ENCODE peak calls at places on chromosome 1, in six cellular contexts. J is pancreas, M is fibroblast of pulmonary artery, Q is stomach, G is left lung, U is AG10803. F is an unnamed sample.
A peak's percentile ranks its signal among the peaks of the same experiment; 100 is the strongest.

GRCh38 chr1:88891318-88892145 is at the start of gene GTF2B:
- DNase-seq in J (peak; percentile 91), G (peak; percentile 91), M (peak; percentile 99), Q (peak; percentile 91), U (peak; percentile 96), F (peak; percentile 97)

GRCh38 chr1:8018492-8019228 is 7.4 kb downstream of the ERRFI1 start:
- DNase-seq in M (no peak), U (no peak), J (no peak), Q (no peak), G (no peak), F (no peak)

GRCh38 chr1:42950146-42950480 is 8.6 kb downstream of the SLC2A1 start:
- DNase-seq in J (no peak), U (peak; percentile 77), M (peak; percentile 35), Q (no peak), G (no peak), F (peak; percentile 66)

GRCh38 chr1:12604114-12604874 is 13.7 kb downstream of the DHRS3 start:
- DNase-seq in Q (peak; percentile 70), U (peak; percentile 97), G (no peak), M (peak; percentile 99), J (no peak), F (peak; percentile 99)

GRCh38 chr1:241424480-241424971 is 67.5 kb upstream of the RGS7 start:
- DNase-seq in J (no peak), G (peak; percentile 75), Q (peak; percentile 42), M (no peak), U (no peak), F (no peak)

GRCh38 chr1:90879281-90879680 is 142.6 kb downstream of the ZNF644 start:
- DNase-seq in U (peak; percentile 7), G (no peak), M (peak; percentile 13), Q (no peak), J (no peak), F (peak; percentile 5)

GRCh38 chr1:85224734-85225623 is 24.2 kb upstream of the SYDE2 start:
- DNase-seq in G (no peak), U (no peak), Q (peak; percentile 84), J (peak; percentile 92), M (no peak), F (no peak)

GRCh38 chr1:154611150-154611865 is 3.3 kb upstream of the ADAR start:
- DNase-seq in U (no peak), Q (no peak), G (no peak), J (no peak), M (peak; percentile 20), F (no peak)

GRCh38 chr1:205396972-205397616 is 24.8 kb downstream of the LEMD1 start:
- DNase-seq in G (no peak), Q (no peak), M (peak; percentile 72), J (no peak), U (no peak), F (peak; percentile 63)

GRCh38 chr1:83055391-83056170 is 943.4 kb downstream of the TTLL7 start:
- DNase-seq in M (no peak), J (no peak), U (no peak), Q (no peak), G (no peak), F (peak; percentile 54)

GRCh38 chr1:208455821-208456220 is 211.6 kb upstream of the PLXNA2 start:
- DNase-seq in G (no peak), Q (no peak), M (no peak), J (no peak), U (peak; percentile 25), F (no peak)

GRCh38 chr1:175576870-175577269 is 166.5 kb downstream of the TNR start:
- DNase-seq in M (no peak), G (no peak), Q (no peak), J (no peak), U (no peak), F (no peak)

GRCh38 chr1:238764779-238765178 is 621.6 kb upstream of the CHRM3 start:
- DNase-seq in U (no peak), J (no peak), G (no peak), Q (no peak), M (no peak), F (no peak)

GRCh38 chr1:154431586-154432373 is 26.6 kb downstream of the IL6R start:
- DNase-seq in M (peak; percentile 96), J (no peak), U (peak; percentile 97), Q (no peak), G (no peak), F (peak; percentile 98)

GRCh38 chr1:154221815-154222081 is 993 bp downstream of the UBAP2L start:
- DNase-seq in M (peak; percentile 82), U (peak; percentile 77), Q (no peak), J (no peak), G (no peak), F (peak; percentile 78)

GRCh38 chr1:153386500-153386901 is 4.4 kb downstream of the S100A8 start:
- DNase-seq in J (peak; percentile 28), M (no peak), U (no peak), G (no peak), Q (peak; percentile 29), F (no peak)

GRCh38 chr1:206469933-206470691 is at the start of gene IKBKE:
- DNase-seq in U (peak; percentile 62), Q (peak; percentile 67), M (peak; percentile 77), G (peak; percentile 78), J (peak; percentile 62), F (peak; percentile 76)

DNA sequence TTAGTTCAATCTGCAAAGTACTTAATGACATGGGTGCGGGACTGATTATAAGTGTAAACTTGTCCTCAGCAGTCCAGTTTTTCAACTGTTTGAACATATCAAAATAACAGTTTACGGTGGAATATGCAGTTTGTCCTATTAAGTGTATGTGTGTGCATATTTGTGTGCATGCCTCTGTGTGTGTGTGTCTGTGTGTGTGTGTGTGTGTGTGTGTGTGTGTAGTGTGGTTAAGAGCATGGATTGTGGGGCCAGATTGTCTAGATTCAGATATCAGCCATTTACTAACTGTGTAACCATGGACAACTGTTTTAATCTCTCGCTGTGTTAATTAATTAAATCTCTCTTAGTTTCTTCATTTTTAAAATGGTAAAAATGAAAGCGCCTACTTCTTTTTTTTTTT is 39.0 kb downstream of the NEXN start:
- DNase-seq in Q (no peak), U (no peak), J (no peak), M (no peak), G (no peak), F (no peak)
- TF ChIP-seq CTCF in Q (no peak), U (no peak), J (no peak), M (no peak), G (no peak), F (no peak)

GRCh38 chr1:1361233-1361981 is 3.1 kb upstream of the MXRA8 start:
- DNase-seq in U (no peak), M (no peak), G (peak; percentile 68), J (peak; percentile 12), Q (no peak), F (no peak)
- H3K4me3 ChIP-seq in U (peak overlapping the region; percentile 29), M (no peak overlapping the region), G (no peak overlapping the region), J (no peak overlapping the region), Q (no peak overlapping the region), F (peak overlapping the region; percentile 25)

DNA sequence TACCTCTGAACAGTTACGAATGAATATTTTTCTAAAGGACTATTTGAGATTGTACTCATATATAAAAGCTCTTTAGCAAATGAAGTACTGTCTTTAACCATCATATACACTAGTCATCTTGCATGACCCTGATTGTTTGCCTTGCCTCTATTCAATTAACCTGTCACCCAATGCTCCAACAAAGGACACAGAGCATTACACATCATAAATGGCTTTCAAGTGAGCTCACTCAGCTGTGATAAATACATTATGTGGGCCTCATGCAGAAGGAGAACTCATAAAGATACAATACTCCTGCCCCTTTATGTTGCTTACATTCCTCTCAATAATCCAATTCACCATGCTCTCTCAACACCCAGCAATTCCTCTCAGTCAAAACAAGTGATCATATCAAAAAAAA is 993.0 kb upstream of the PRMT6 start:
- DNase-seq in G (no peak), U (no peak), J (no peak), M (no peak), Q (no peak), F (no peak)
- TF ChIP-seq CTCF in G (no peak), U (no peak), J (no peak), M (no peak), Q (no peak), F (no peak)

GRCh38 chr1:164683235-164683634 is 124.3 kb downstream of the PBX1 start:
- DNase-seq in Q (no peak), M (no peak), G (no peak), U (no peak), J (no peak), F (peak; percentile 50)
- H3K4me3 ChIP-seq in Q (no peak overlapping the region), M (no peak overlapping the region), G (no peak overlapping the region), U (no peak overlapping the region), J (no peak overlapping the region), F (no peak overlapping the region)

F was measured in fibroblast of the aortic adventitia.